ENCODE peak calls at places on chromosome 7, in nine cellular contexts. X is lung; G is stimulated activated naive B cell treated with anti-CD40 and anti-IgM and Interleukin-4, amounts not matched to agents 10 μg/mL and 1 μg/mL and 100 μg/mL, for 72 hours; H is myocyte; S is fibroblast of lung; A is NCI-H510A treated with DMSO at 0.1 percent for 48 hours; O is Daoy; V is C1 segment of cervical spinal cord; L is NCI-H748 treated with DMSO at 0.1 percent for 48 hours. D is an unnamed sample.

GRCh38 chr7:105256621-105257283 is 132.0 kb downstream of the SRPK2 start:
- DNase-seq in S (no peak), A (no peak), O (no peak), V (no peak), L (no peak), G (no peak), X (no peak), H (no peak), D (no peak)

GRCh38 chr7:46879783-46880182 is 702.1 kb downstream of the TNS3 start:
- DNase-seq in L (no peak), O (no peak), A (no peak), S (no peak), X (no peak), V (no peak), H (no peak), G (no peak), D (no peak)

GRCh38 chr7:16554518-16555236 is 28.1 kb downstream of the LRRC72 start:
- DNase-seq in O (no peak), X (no peak), A (no peak), V (no peak), H (no peak), L (no peak), G (no peak), S (no peak), D (no peak)

GRCh38 chr7:73850781-73851207 is 8.5 kb upstream of the METTL27 start:
- DNase-seq in H (peak; percentile 96), L (no peak), V (no peak), X (peak; percentile 48), S (peak; percentile 99), O (peak; percentile 99), A (no peak), G (no peak), D (no peak)

GRCh38 chr7:128697301-128697905 is 25.3 kb downstream of the GARIN1A start:
- DNase-seq in X (peak; percentile 55), S (peak; percentile 73), L (no peak), V (no peak), H (peak; percentile 68), O (peak; percentile 92), G (peak; percentile 56), A (no peak), D (no peak)

GRCh38 chr7:156194813-156195212 is 382.6 kb upstream of the SHH start:
- DNase-seq in V (no peak), O (peak; percentile 61), G (no peak), L (no peak), X (no peak), A (no peak), H (no peak), S (no peak), D (no peak)

GRCh38 chr7:68425377-68425776 is 1172.9 kb upstream of the AUTS2 start:
- DNase-seq in L (no peak), O (no peak), S (no peak), H (no peak), V (peak; percentile 0), A (no peak), G (no peak), X (no peak), D (no peak)

GRCh38 chr7:143015102-143015501 is 11.8 kb downstream of the OR9A2 start:
- DNase-seq in G (peak; percentile 20), H (no peak), O (no peak), V (no peak), S (no peak), X (no peak), A (no peak), L (no peak), D (no peak)

GRCh38 chr7:127651556-127652332 is at the start of gene SND1:
- DNase-seq in L (peak; percentile 98), H (peak; percentile 100), O (peak; percentile 100), G (peak; percentile 99), S (peak; percentile 99), A (peak; percentile 95), V (peak; percentile 97), X (peak; percentile 100), D (peak; percentile 99)

D was measured in NCI-H2029.